ENCODE peak calls at places on chromosomes 6 and 20, in eight cellular contexts. G is IMR-90; Z is heart left ventricle; J is CD4-positive, alpha-beta memory T cell; X is body of pancreas; Y is uterus; F is colonic mucosa; H is tibial artery. E is an unnamed sample.

GRCh38 chr6:120774275-120774674 is 560.0 kb downstream of the TBC1D32 start:
- DNase-seq in H (no peak), Z (no peak), G (no peak), J (no peak), Y (no peak), X (no peak), F (no peak), E (no peak)

GRCh38 chr6:156948807-156949206 is 171.6 kb downstream of the ARID1B start:
- DNase-seq in J (no peak), Y (no peak), Z (no peak), H (no peak), F (no peak), X (no peak), G (peak; percentile 97), E (no peak)

GRCh38 chr20:18533491-18533890 is 25.8 kb downstream of the SEC23B start:
- DNase-seq in H (no peak), X (no peak), G (no peak), F (no peak), Z (no peak), J (no peak), Y (no peak), E (no peak)

GRCh38 chr6:24858154-24858801 is 59.6 kb upstream of the ARMH2 start:
- DNase-seq in G (no peak), F (no peak), Y (no peak), X (no peak), Z (no peak), H (no peak), J (peak; percentile 69), E (no peak)

GRCh38 chr6:100838011-100838410 is 43.1 kb downstream of the ASCC3 start:
- DNase-seq in Y (no peak), F (no peak), J (no peak), X (no peak), G (no peak), H (no peak), Z (no peak), E (no peak)

GRCh38 chr20:58853976-58854637 is 1.6 kb downstream of the GNAS start:
- DNase-seq in Y (no peak), X (no peak), H (no peak), G (no peak), J (no peak), F (no peak), Z (no peak), E (no peak)

GRCh38 chr20:57618091-57618765 is 2.0 kb downstream of the ZBP1 start:
- DNase-seq in J (no peak), G (no peak), X (no peak), Y (no peak), H (no peak), Z (no peak), F (peak; percentile 81), E (peak; percentile 46)

GRCh38 chr20:9099372-9099771 is 30.5 kb downstream of the PLCB4 start:
- DNase-seq in H (no peak), F (no peak), Z (no peak), J (no peak), Y (no peak), G (no peak), X (no peak), E (no peak)

GRCh38 chr20:63190828-63191227 is 25.1 kb downstream of the YTHDF1 start:
- DNase-seq in J (no peak), X (no peak), H (no peak), Z (no peak), G (no peak), Y (no peak), F (no peak), E (no peak)

GRCh38 chr6:56088641-56089040 is 158.7 kb downstream of the COL21A1 start:
- DNase-seq in H (no peak), Z (no peak), X (no peak), Y (no peak), G (no peak), J (no peak), F (no peak), E (no peak)

GRCh38 chr6:88119769-88120168 is 46.4 kb downstream of the CNR1 start:
- DNase-seq in Z (no peak), Y (no peak), G (no peak), J (no peak), X (no peak), H (no peak), F (no peak), E (peak; percentile 7)

GRCh38 chr6:168536196-168536595 is 95.2 kb downstream of the SMOC2 start:
- DNase-seq in X (no peak), H (no peak), J (no peak), Z (no peak), G (no peak), Y (no peak), F (no peak), E (no peak)

GRCh38 chr20:49591217-49591865 is 23.4 kb upstream of the PTGIS start:
- DNase-seq in Z (no peak), J (no peak), Y (peak; percentile 75), G (peak; percentile 70), H (no peak), F (no peak), X (no peak), E (no peak)

GRCh38 chr20:5268449-5268848 is 48.3 kb downstream of the PROKR2 start:
- DNase-seq in J (no peak), G (no peak), Y (no peak), H (no peak), Z (no peak), F (no peak), X (no peak), E (no peak)

GRCh38 chr20:4883546-4883945 is 117.8 kb downstream of the SLC23A2 start:
- DNase-seq in X (no peak), Y (no peak), H (no peak), Z (no peak), F (no peak), J (no peak), G (no peak), E (no peak)

GRCh38 chr20:44118185-44119034 is 68.6 kb downstream of the JPH2 start:
- DNase-seq in Z (no peak), G (no peak), J (no peak), X (no peak), Y (no peak), F (no peak), H (no peak), E (no peak)

GRCh38 chr20:44117296-44118184 is 69.4 kb downstream of the JPH2 start:
- DNase-seq in Y (no peak), X (no peak), Z (no peak), F (no peak), G (no peak), J (no peak), H (no peak), E (no peak)

GRCh38 chr20:44114755-44115044 is 72.3 kb downstream of the JPH2 start:
- DNase-seq in Y (no peak), F (no peak), Z (no peak), J (no peak), H (no peak), X (no peak), G (no peak), E (no peak)

GRCh38 chr20:44115181-44115580 is 71.8 kb downstream of the JPH2 start:
- DNase-seq in F (no peak), G (no peak), J (no peak), Y (no peak), X (no peak), H (no peak), Z (no peak), E (no peak)

GRCh38 chr20:44115762-44116644 is 71.0 kb downstream of the JPH2 start:
- DNase-seq in J (no peak), G (no peak), Z (no peak), H (no peak), F (no peak), X (no peak), Y (no peak), E (no peak)
- H3K27me3 ChIP-seq in J (peaks cover 7% of the 10 kb centered on the region), G (peaks cover 1% of the 10 kb centered on the region), Z (no peaks in the 10 kb centered on the region), H (no peaks in the 10 kb centered on the region), F (peaks cover 12% of the 10 kb centered on the region), X (no peaks in the 10 kb centered on the region), Y (no peaks in the 10 kb centered on the region), E (no peaks in the 10 kb centered on the region)

GRCh38 chr20:1130849-1131248 is 12.4 kb downstream of the PSMF1 start:
- DNase-seq in Y (no peak), F (no peak), G (no peak), Z (no peak), J (no peak), H (peak; percentile 48), X (no peak), E (no peak)
- H3K4me3 ChIP-seq in Y (no peak overlapping the region), F (no peak overlapping the region), G (no peak overlapping the region), Z (no peak overlapping the region), J (no peak overlapping the region), H (no peak overlapping the region), X (no peak overlapping the region), E (no peak overlapping the region)

GRCh38 chr20:24600012-24600411 is 130.6 kb downstream of the SYNDIG1 start:
- DNase-seq in G (no peak), Y (no peak), X (no peak), Z (no peak), J (no peak), F (no peak), H (no peak), E (no peak)
- H3K9me3 ChIP-seq in G (no peaks in the 10 kb centered on the region), Y (no peaks in the 10 kb centered on the region), X (no peaks in the 10 kb centered on the region), Z (peaks cover 16% of the 10 kb centered on the region), J (no peaks in the 10 kb centered on the region), F (no peaks in the 10 kb centered on the region), H (peaks cover 11% of the 10 kb centered on the region), E (peaks cover 12% of the 10 kb centered on the region)

GRCh38 chr6:79031821-79032590 is 46.0 kb downstream of the PHIP start:
- DNase-seq in H (no peak), Z (no peak), Y (no peak), X (no peak), J (no peak), G (peak; percentile 63), F (no peak), E (no peak)
- H3K27me3 ChIP-seq in H (no peaks in the 10 kb centered on the region), Z (no peaks in the 10 kb centered on the region), Y (no peaks in the 10 kb centered on the region), X (no peaks in the 10 kb centered on the region), J (no peaks in the 10 kb centered on the region), G (no peaks in the 10 kb centered on the region), F (no peaks in the 10 kb centered on the region), E (no peaks in the 10 kb centered on the region)

E was measured in Caco-2.